ENCODE peak calls at places on chromosomes 1 and 21, in seven cellular contexts. J is H9, S is colonic mucosa, Y is Karpas-422, F is mesenchymal stem cell, C is neuronal stem cell, D is HCT116. B is an unnamed sample.

GRCh38 chr1:181117648-181118449 is 29.3 kb downstream of the IER5 start:
- DNase-seq in J (no peak), S (no peak), Y (no peak), F (peak), C (no peak), D (peak), B (peak)

GRCh38 chr1:54096491-54097235 is 43.3 kb downstream of the TCEANC2 start:
- DNase-seq in J (no peak), S (peak), Y (no peak), F (no peak), C (no peak), D (no peak), B (peak)

GRCh38 chr1:68207129-68207689 is 25.1 kb downstream of the WLS start:
- DNase-seq in J (no peak), S (no peak), Y (no peak), F (peak), C (no peak), D (no peak), B (no peak)

GRCh38 chr1:6703016-6703415 is 1.4 kb upstream of the DNAJC11 start:
- DNase-seq in J (no peak), S (no peak), Y (no peak), F (no peak), C (no peak), D (no peak), B (no peak)

GRCh38 chr1:193311226-193311948 is 125.0 kb upstream of the B3GALT2 start:
- DNase-seq in J (no peak), S (no peak), Y (no peak), F (no peak), C (no peak), D (no peak), B (no peak)

GRCh38 chr1:85692730-85693314 is 15.4 kb downstream of the ZNHIT6 start:
- DNase-seq in J (no peak), S (no peak), Y (no peak), F (peak), C (no peak), D (peak), B (no peak)

GRCh38 chr1:85421179-85421578 is 43.8 kb downstream of the DDAH1 start:
- DNase-seq in J (no peak), S (no peak), Y (peak), F (no peak), C (no peak), D (no peak), B (no peak)

GRCh38 chr1:27394925-27395324 is 2.5 kb downstream of the GPR3 start:
- DNase-seq in J (no peak), S (no peak), Y (no peak), F (peak), C (no peak), D (no peak), B (no peak)

GRCh38 chr1:180632326-180633088 is 685 bp downstream of the XPR1 start:
- DNase-seq in J (peak), S (peak), Y (peak), F (no peak), C (no peak), D (no peak), B (peak)

GRCh38 chr1:30104551-30104950 is 618.8 kb downstream of the MATN1 start:
- DNase-seq in J (no peak), S (no peak), Y (no peak), F (no peak), C (no peak), D (no peak), B (no peak)

GRCh38 chr1:37667023-37667769 is 25.1 kb upstream of the CDCA8 start:
- DNase-seq in J (no peak), S (no peak), Y (no peak), F (no peak), C (no peak), D (no peak), B (no peak)

GRCh38 chr21:26441081-26441610 is 131.9 kb downstream of the CYYR1 start:
- DNase-seq in J (no peak), S (no peak), Y (no peak), F (no peak), C (no peak), D (no peak), B (no peak)

GRCh38 chr1:165894591-165894990 is 67.2 kb downstream of the UCK2 start:
- DNase-seq in J (peak), S (no peak), Y (no peak), F (no peak), C (no peak), D (no peak), B (peak)

GRCh38 chr21:45236481-45236880 is 51.2 kb downstream of the POFUT2 start:
- DNase-seq in J (no peak), S (no peak), Y (peak), F (no peak), C (no peak), D (no peak), B (no peak)

GRCh38 chr1:47621977-47622376 is 184.1 kb downstream of the FOXD2 start:
- DNase-seq in J (no peak), S (no peak), Y (no peak), F (no peak), C (no peak), D (no peak), B (peak)

GRCh38 chr1:175338447-175339135 is 146.0 kb upstream of the KIAA0040 start:
- DNase-seq in J (peak), S (peak), Y (peak), F (peak), C (no peak), D (peak), B (peak)

GRCh38 chr21:38478782-38479181 is 19.5 kb downstream of the ERG start:
- DNase-seq in J (no peak), S (no peak), Y (no peak), F (peak), C (no peak), D (no peak), B (no peak)

GRCh38 chr21:33896691-33897090 is 18.9 kb downstream of the ATP5PO start:
- DNase-seq in J (no peak), S (no peak), Y (no peak), F (no peak), C (no peak), D (no peak), B (no peak)

GRCh38 chr1:218463194-218464156 is 118.3 kb downstream of the TGFB2 start:
- DNase-seq in J (no peak), S (peak), Y (no peak), F (peak), C (peak), D (no peak), B (no peak)

GRCh38 chr1:247102381-247102780 is 1.8 kb downstream of the ZNF669 start:
- DNase-seq in J (no peak), S (no peak), Y (no peak), F (peak), C (no peak), D (no peak), B (no peak)

GRCh38 chr21:27571706-27572105 is 604.8 kb upstream of the ADAMTS5 start:
- DNase-seq in J (no peak), S (no peak), Y (no peak), F (peak), C (no peak), D (no peak), B (no peak)

GRCh38 chr1:26862781-26863676 is at the start of gene SFN:
- DNase-seq in J (peak), S (peak), Y (peak), F (no peak), C (no peak), D (peak), B (peak)

GRCh38 chr1:59730759-59731478 is 83.8 kb upstream of the HOOK1 start:
- DNase-seq in J (no peak), S (peak), Y (no peak), F (peak), C (no peak), D (peak), B (no peak)

GRCh38 chr1:16114527-16115467 is 41.1 kb downstream of the EPHA2 start:
- DNase-seq in J (peak), S (no peak), Y (no peak), F (no peak), C (no peak), D (no peak), B (peak)

GRCh38 chr1:119368556-119368955 is at the start of gene HAO2:
- DNase-seq in J (no peak), S (no peak), Y (no peak), F (no peak), C (no peak), D (no peak), B (no peak)

GRCh38 chr1:116806245-116806644 is 52.0 kb downstream of the CD2 start:
- DNase-seq in J (no peak), S (no peak), Y (no peak), F (no peak), C (no peak), D (no peak), B (no peak)

GRCh38 chr1:169091480-169091941 is 15.0 kb upstream of the ATP1B1 start:
- DNase-seq in J (no peak), S (no peak), Y (no peak), F (peak), C (no peak), D (no peak), B (no peak)

GRCh38 chr21:14616303-14617039 is 70.4 kb upstream of the SAMSN1 start:
- DNase-seq in J (no peak), S (no peak), Y (no peak), F (no peak), C (no peak), D (no peak), B (no peak)
- H3K9ac ChIP-seq in J (peak), S (no peak), Y (no peak), F (no peak), C (no peak), D (no peak), B (no peak)

DNA sequence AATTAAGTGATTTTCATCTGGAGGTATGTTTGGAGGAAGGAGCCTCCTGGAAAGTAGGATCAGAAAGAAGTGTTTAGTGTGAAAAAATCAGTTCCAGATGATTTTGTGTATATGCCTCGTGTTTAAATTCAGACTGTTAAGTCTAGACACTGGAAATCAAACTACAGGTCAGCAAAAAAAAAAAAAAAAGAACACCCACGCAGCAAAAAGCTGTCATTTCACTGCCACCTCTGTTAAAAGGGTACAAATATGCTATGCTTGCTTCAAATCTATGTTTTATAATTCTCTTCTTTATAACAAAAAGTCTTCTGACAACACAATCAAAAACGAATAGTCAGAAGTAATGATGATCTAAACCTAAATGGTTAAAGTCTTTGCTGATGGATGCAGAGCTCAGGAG is 439.0 kb downstream of the SMYD3 start:
- DNase-seq in J (no peak), S (no peak), Y (no peak), F (no peak), C (no peak), D (no peak), B (no peak)
- H3K9ac ChIP-seq in J (no peak), S (no peak), Y (no peak), F (no peak), C (no peak), D (no peak), B (no peak)

GRCh38 chr1:219928791-219929118 is 398 bp upstream of the SLC30A10 start:
- DNase-seq in J (peak), S (no peak), Y (no peak), F (no peak), C (no peak), D (no peak), B (no peak)

GRCh38 chr1:219927298-219927955 is 930 bp downstream of the SLC30A10 start:
- DNase-seq in J (no peak), S (no peak), Y (no peak), F (no peak), C (no peak), D (no peak), B (no peak)

GRCh38 chr1:219924348-219924747 is 4.0 kb downstream of the SLC30A10 start:
- DNase-seq in J (no peak), S (peak), Y (no peak), F (no peak), C (no peak), D (no peak), B (no peak)

GRCh38 chr1:219927956-219928790 is at the start of gene SLC30A10:
- DNase-seq in J (peak), S (peak), Y (no peak), F (peak), C (peak), D (no peak), B (peak)

GRCh38 chr1:219926363-219926998 is 1.9 kb downstream of the SLC30A10 start:
- DNase-seq in J (no peak), S (no peak), Y (no peak), F (no peak), C (no peak), D (no peak), B (no peak)
- H3K9ac ChIP-seq in J (no peak), S (no peak), Y (no peak), F (no peak), C (no peak), D (no peak), B (no peak)

GRCh38 chr1:204216880-204217647 is 3.3 kb upstream of the GOLT1A start:
- DNase-seq in J (no peak), S (no peak), Y (no peak), F (no peak), C (no peak), D (no peak), B (no peak)

GRCh38 chr1:204213668-204214662 is at the start of gene GOLT1A:
- DNase-seq in J (peak), S (peak), Y (no peak), F (peak), C (peak), D (peak), B (peak)

GRCh38 chr1:204216236-204216635 is 2.4 kb upstream of the GOLT1A start:
- DNase-seq in J (no peak), S (no peak), Y (no peak), F (no peak), C (no peak), D (no peak), B (no peak)

GRCh38 chr1:204211021-204211420 is 2.8 kb downstream of the GOLT1A start:
- DNase-seq in J (no peak), S (no peak), Y (no peak), F (no peak), C (no peak), D (no peak), B (no peak)

GRCh38 chr1:204212715-204213114 is 1.1 kb downstream of the GOLT1A start:
- DNase-seq in J (no peak), S (no peak), Y (no peak), F (no peak), C (no peak), D (no peak), B (peak)
- H3K9ac ChIP-seq in J (no peak), S (no peak), Y (no peak), F (no peak), C (no peak), D (no peak), B (no peak)

DNA sequence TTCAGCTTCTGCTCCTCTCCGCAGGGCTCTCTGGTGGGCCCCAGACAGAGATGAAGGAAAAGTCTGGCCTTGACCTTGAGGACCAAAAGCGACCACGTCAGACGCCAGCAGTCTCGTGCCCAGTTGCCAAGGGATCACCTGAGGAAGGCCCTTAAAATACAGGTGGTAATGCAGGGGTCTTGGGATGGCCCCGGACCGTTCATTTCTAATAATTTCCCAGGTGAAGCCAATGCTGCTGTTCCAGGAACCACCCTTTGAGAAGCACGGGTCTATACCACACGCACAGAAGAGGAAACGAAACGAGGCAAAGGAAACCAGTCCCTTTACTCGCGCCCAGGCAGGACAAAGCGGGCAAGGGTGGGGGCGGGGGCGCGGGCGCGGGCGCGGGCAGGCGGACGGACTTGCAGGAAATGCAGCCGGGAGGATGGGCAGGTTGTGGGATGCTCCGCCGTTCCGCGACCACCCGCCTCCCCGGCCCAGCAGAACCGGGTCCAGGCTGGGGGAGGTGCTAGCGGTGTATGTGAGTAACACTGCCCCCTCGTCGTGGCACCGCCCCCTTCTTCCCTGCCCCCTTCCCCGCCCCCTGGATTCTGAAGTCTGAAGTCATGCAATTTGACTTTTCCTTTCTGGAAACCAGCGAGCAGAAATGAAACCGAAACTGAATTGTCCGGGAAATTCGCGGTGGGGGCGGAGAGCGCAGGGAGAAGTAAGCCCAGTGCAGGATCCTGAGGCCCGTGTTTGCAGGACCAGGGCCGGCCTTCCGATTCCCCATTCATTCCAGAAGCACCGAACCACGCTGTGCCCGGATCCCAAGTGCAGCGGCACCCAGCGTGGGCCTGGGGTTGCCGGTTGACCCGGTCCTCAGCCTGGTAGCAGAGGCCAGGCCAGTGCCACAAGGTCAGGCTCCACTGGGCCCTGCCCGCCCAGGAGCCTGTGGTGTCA is 5.8 kb upstream of the MX1 start:
- DNase-seq in J (peak), S (peak), Y (peak), F (peak), C (peak), D (peak), B (peak)
- H3K9ac ChIP-seq in J (no peak), S (peak), Y (peak), F (peak), C (peak), D (peak), B (no peak)

GRCh38 chr1:178704833-178705232 is 20.2 kb upstream of the RALGPS2 start:
- DNase-seq in J (no peak), S (no peak), Y (no peak), F (no peak), C (no peak), D (no peak), B (no peak)
- H3K9ac ChIP-seq in J (no peak), S (no peak), Y (peak), F (no peak), C (no peak), D (no peak), B (no peak)

DNA sequence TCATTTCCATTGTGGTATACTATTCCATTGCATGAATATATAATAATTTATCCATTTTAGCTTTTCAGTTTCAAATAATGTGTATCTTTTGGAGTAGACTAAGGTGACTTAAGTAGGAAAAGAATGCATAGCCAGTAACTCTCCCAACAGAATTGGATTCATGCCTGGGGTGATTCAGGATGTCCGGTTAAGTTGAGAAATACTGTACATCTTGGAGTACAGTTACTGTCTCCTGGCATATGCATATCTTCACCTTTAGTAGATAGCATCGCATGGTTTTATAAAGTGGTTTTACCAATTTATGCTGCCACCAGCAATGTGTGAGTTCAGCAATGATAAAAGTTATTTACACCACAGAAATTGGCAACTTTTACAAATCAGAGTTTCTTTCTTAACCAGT is 18.6 kb upstream of the SLC6A9 start:
- DNase-seq in J (no peak), S (no peak), Y (no peak), F (peak), C (no peak), D (no peak), B (no peak)
- H3K9ac ChIP-seq in J (no peak), S (no peak), Y (no peak), F (peak), C (no peak), D (no peak), B (no peak)

DNA sequence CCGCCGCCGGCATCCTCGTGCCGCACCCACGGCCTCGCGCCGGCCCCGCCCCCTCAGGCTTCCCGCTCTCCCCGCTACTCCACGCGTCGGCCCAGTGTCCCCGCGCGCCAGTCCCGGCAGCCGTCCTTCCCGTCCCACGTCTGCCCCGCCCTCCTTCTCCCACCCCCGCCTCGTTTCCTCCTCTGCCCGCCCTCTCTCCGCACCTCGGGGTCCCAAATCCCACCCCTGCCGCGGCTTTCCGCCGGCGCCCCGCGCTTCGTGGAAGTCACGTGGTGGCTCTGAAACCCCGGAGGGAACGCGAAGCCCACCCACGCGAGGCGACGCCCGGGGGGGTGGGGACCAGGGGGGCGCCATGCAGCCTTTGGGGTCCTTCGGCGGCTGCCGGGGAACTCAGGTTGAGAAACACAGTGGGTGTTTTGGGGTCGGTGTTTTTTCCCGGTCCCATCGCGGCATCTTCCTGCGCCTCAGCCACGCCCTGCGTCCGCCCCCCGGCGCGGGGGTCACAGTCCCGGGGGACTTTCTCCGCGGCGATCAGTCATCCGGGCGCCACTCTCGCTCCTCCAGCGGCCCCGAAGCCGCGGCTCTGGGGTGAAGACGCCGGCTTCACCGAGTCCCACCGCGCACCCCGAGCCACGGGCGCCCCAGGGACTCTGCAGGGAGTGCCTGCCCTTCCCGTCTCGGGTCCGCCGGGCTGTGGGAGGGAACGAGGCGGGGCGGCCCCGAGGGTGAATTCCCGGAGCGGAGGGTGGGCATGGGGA is at the start of gene BATF3:
- DNase-seq in J (no peak), S (peak), Y (peak), F (peak), C (no peak), D (no peak), B (peak)
- H3K9ac ChIP-seq in J (no peak), S (peak), Y (peak), F (peak), C (peak), D (peak), B (no peak)

GRCh38 chr1:62180649-62181048 is 14.0 kb upstream of the L1TD1 start:
- DNase-seq in J (no peak), S (peak), Y (no peak), F (no peak), C (no peak), D (no peak), B (no peak)

GRCh38 chr1:62187548-62187947 is 7.1 kb upstream of the L1TD1 start:
- DNase-seq in J (no peak), S (no peak), Y (no peak), F (no peak), C (no peak), D (no peak), B (peak)

GRCh38 chr1:62181531-62181930 is 13.1 kb upstream of the L1TD1 start:
- DNase-seq in J (peak), S (no peak), Y (no peak), F (no peak), C (no peak), D (no peak), B (peak)

GRCh38 chr1:62185677-62186076 is 9.0 kb upstream of the L1TD1 start:
- DNase-seq in J (peak), S (no peak), Y (no peak), F (no peak), C (no peak), D (no peak), B (peak)

GRCh38 chr1:62184291-62184690 is 10.4 kb upstream of the L1TD1 start:
- DNase-seq in J (peak), S (no peak), Y (no peak), F (no peak), C (no peak), D (no peak), B (peak)
- H3K9ac ChIP-seq in J (no peak), S (no peak), Y (no peak), F (no peak), C (no peak), D (no peak), B (no peak)

GRCh38 chr1:110515896-110516295 is 3.1 kb downstream of the KCNA10 start:
- DNase-seq in J (no peak), S (no peak), Y (no peak), F (no peak), C (no peak), D (no peak), B (no peak)
- H3K9ac ChIP-seq in J (no peak), S (no peak), Y (no peak), F (no peak), C (peak), D (no peak), B (no peak)